ENCODE peak calls at places on chromosomes 2 and 18, in nine cellular contexts. One of them, this sample, is unnamed.

GRCh38 chr2:203532957-203533695 is 2.0 kb downstream of the RAPH1 start:
- DNase-seq in HepG2: peak; percentile 51
- DNase-seq in CD8-positive, alpha-beta T cell: no peak
- DNase-seq in A549: peak; percentile 10
- DNase-seq in neural progenitor cell: peak; percentile 52
- DNase-seq in IMR-90: peak; percentile 36
- DNase-seq in Peyer's patch: no peak
- DNase-seq in upper lobe of right lung: no peak
- DNase-seq in CD8-positive, alpha-beta memory T cell: no peak
- DNase-seq in this sample: no peak

GRCh38 chr18:35050004-35050623 is 8.9 kb downstream of the MAPRE2 start:
- DNase-seq in upper lobe of right lung: no peak
- DNase-seq in neural progenitor cell: no peak
- DNase-seq in Peyer's patch: no peak
- DNase-seq in CD8-positive, alpha-beta T cell: no peak
- DNase-seq in A549: no peak
- DNase-seq in HepG2: no peak
- DNase-seq in IMR-90: no peak
- DNase-seq in CD8-positive, alpha-beta memory T cell: peak; percentile 17
- DNase-seq in this sample: no peak

GRCh38 chr18:40413160-40413559 is 1541.9 kb upstream of the PIK3C3 start:
- DNase-seq in HepG2: peak; percentile 2
- DNase-seq in Peyer's patch: no peak
- DNase-seq in CD8-positive, alpha-beta T cell: no peak
- DNase-seq in neural progenitor cell: peak; percentile 76
- DNase-seq in upper lobe of right lung: no peak
- DNase-seq in IMR-90: peak; percentile 45
- DNase-seq in A549: peak; percentile 0
- DNase-seq in CD8-positive, alpha-beta memory T cell: no peak
- DNase-seq in this sample: no peak

GRCh38 chr2:129742415-129742814 is 237.1 kb upstream of the RAB6C start:
- DNase-seq in HepG2: no peak
- DNase-seq in CD8-positive, alpha-beta memory T cell: no peak
- DNase-seq in IMR-90: no peak
- DNase-seq in A549: no peak
- DNase-seq in CD8-positive, alpha-beta T cell: no peak
- DNase-seq in upper lobe of right lung: no peak
- DNase-seq in Peyer's patch: no peak
- DNase-seq in neural progenitor cell: no peak
- DNase-seq in this sample: no peak

GRCh38 chr2:238765590-238765989 is 82.3 kb upstream of the TWIST2 start:
- DNase-seq in IMR-90: no peak
- DNase-seq in HepG2: no peak
- DNase-seq in neural progenitor cell: no peak
- DNase-seq in Peyer's patch: no peak
- DNase-seq in CD8-positive, alpha-beta memory T cell: no peak
- DNase-seq in A549: no peak
- DNase-seq in CD8-positive, alpha-beta T cell: no peak
- DNase-seq in upper lobe of right lung: no peak
- DNase-seq in this sample: no peak

GRCh38 chr2:126877861-126878565 is 20.7 kb upstream of the TEX51 start:
- DNase-seq in Peyer's patch: no peak
- DNase-seq in HepG2: no peak
- DNase-seq in neural progenitor cell: no peak
- DNase-seq in CD8-positive, alpha-beta memory T cell: no peak
- DNase-seq in CD8-positive, alpha-beta T cell: no peak
- DNase-seq in IMR-90: no peak
- DNase-seq in upper lobe of right lung: no peak
- DNase-seq in A549: no peak
- DNase-seq in this sample: no peak

GRCh38 chr2:40113272-40113671 is 334.2 kb upstream of the THUMPD2 start:
- DNase-seq in upper lobe of right lung: no peak
- DNase-seq in CD8-positive, alpha-beta memory T cell: no peak
- DNase-seq in A549: no peak
- DNase-seq in neural progenitor cell: no peak
- DNase-seq in Peyer's patch: no peak
- DNase-seq in CD8-positive, alpha-beta T cell: no peak
- DNase-seq in HepG2: no peak
- DNase-seq in IMR-90: peak; percentile 32
- DNase-seq in this sample: no peak

GRCh38 chr18:53556450-53556849 is 668.0 kb downstream of the MBD2 start:
- DNase-seq in IMR-90: no peak
- DNase-seq in A549: no peak
- DNase-seq in CD8-positive, alpha-beta memory T cell: no peak
- DNase-seq in HepG2: no peak
- DNase-seq in upper lobe of right lung: no peak
- DNase-seq in neural progenitor cell: no peak
- DNase-seq in CD8-positive, alpha-beta T cell: no peak
- DNase-seq in Peyer's patch: no peak
- DNase-seq in this sample: no peak

GRCh38 chr2:238146884-238147544 is 8.5 kb downstream of the KLHL30 start:
- DNase-seq in A549: no peak
- DNase-seq in CD8-positive, alpha-beta memory T cell: no peak
- DNase-seq in HepG2: no peak
- DNase-seq in CD8-positive, alpha-beta T cell: no peak
- DNase-seq in IMR-90: no peak
- DNase-seq in upper lobe of right lung: no peak
- DNase-seq in neural progenitor cell: no peak
- DNase-seq in Peyer's patch: no peak
- DNase-seq in this sample: no peak

GRCh38 chr18:11387880-11388279 is 221.5 kb upstream of the SLC35G4 start:
- DNase-seq in HepG2: peak; percentile 76
- DNase-seq in IMR-90: peak; percentile 47
- DNase-seq in neural progenitor cell: peak; percentile 46
- DNase-seq in Peyer's patch: peak; percentile 22
- DNase-seq in CD8-positive, alpha-beta memory T cell: no peak
- DNase-seq in upper lobe of right lung: no peak
- DNase-seq in CD8-positive, alpha-beta T cell: no peak
- DNase-seq in A549: peak; percentile 73
- DNase-seq in this sample: peak; percentile 78

GRCh38 chr2:113890253-113891235 is 655 bp downstream of the ACTR3 start:
- DNase-seq in CD8-positive, alpha-beta T cell: peak; percentile 64
- DNase-seq in Peyer's patch: peak; percentile 81
- DNase-seq in IMR-90: peak; percentile 80
- DNase-seq in CD8-positive, alpha-beta memory T cell: peak; percentile 77
- DNase-seq in HepG2: peak; percentile 73
- DNase-seq in upper lobe of right lung: peak; percentile 79
- DNase-seq in A549: peak; percentile 69
- DNase-seq in neural progenitor cell: peak; percentile 80
- DNase-seq in this sample: peak; percentile 77

GRCh38 chr2:113889471-113890252 is at the start of gene ACTR3:
- DNase-seq in CD8-positive, alpha-beta memory T cell: peak; percentile 99
- DNase-seq in neural progenitor cell: peak; percentile 99
- DNase-seq in HepG2: peak; percentile 98
- DNase-seq in Peyer's patch: peak; percentile 95
- DNase-seq in A549: peak; percentile 98
- DNase-seq in upper lobe of right lung: peak; percentile 99
- DNase-seq in IMR-90: peak; percentile 98
- DNase-seq in CD8-positive, alpha-beta T cell: peak; percentile 97
- DNase-seq in this sample: peak; percentile 99

GRCh38 chr2:113894156-113894743 is 4.4 kb downstream of the ACTR3 start:
- DNase-seq in HepG2: peak; percentile 81
- DNase-seq in upper lobe of right lung: no peak
- DNase-seq in Peyer's patch: no peak
- DNase-seq in CD8-positive, alpha-beta T cell: no peak
- DNase-seq in neural progenitor cell: no peak
- DNase-seq in IMR-90: peak; percentile 93
- DNase-seq in CD8-positive, alpha-beta memory T cell: no peak
- DNase-seq in A549: peak; percentile 78
- DNase-seq in this sample: no peak

GRCh38 chr2:113891265-113891959 is 1.5 kb downstream of the ACTR3 start:
- DNase-seq in IMR-90: no peak
- DNase-seq in upper lobe of right lung: no peak
- DNase-seq in neural progenitor cell: no peak
- DNase-seq in CD8-positive, alpha-beta T cell: no peak
- DNase-seq in HepG2: no peak
- DNase-seq in CD8-positive, alpha-beta memory T cell: no peak
- DNase-seq in Peyer's patch: no peak
- DNase-seq in A549: no peak
- DNase-seq in this sample: no peak

DNA sequence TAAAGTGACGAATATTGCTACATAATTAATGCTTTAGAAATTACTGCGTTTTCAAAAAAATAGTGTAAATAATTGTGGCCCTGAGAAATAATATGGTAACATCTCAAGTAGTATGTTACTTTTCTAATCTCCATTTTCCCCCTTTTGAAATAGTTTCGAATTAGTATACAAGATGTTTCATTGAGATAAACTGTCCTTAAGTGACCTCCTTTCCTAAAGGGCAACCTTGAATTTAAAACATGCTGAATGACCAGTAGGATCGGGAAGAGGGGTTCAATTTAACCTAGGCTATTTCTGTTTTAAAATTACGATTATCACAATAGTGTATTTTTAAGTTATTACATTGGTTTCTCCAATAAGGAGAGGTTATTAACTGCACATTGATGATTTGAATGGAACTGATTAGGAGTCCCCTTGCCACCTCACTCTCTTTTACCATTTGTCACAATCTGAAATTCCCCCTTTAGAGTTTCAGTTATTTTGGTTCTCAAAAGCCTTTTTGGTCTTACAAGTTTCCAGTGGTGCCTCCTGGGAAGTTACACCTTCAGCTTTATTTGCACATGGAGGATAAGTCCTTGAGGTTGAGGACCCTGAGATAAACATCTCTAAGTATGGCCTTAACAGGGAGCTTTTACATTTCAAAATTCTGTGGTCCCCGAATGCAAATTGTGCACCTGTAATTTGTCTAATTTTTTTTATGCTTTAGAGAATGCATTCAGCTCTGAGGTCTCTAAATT is 2.3 kb downstream of the ACTR3 start:
- DNase-seq in A549: no peak
- DNase-seq in neural progenitor cell: no peak
- DNase-seq in CD8-positive, alpha-beta memory T cell: no peak
- DNase-seq in HepG2: no peak
- DNase-seq in IMR-90: no peak
- DNase-seq in Peyer's patch: no peak
- DNase-seq in upper lobe of right lung: no peak
- DNase-seq in CD8-positive, alpha-beta T cell: no peak
- DNase-seq in this sample: no peak
- H3K4me1 ChIP-seq in A549: peaks cover 65% of the 10 kb centered on the region
- H3K4me1 ChIP-seq in neural progenitor cell: peaks cover 19% of the 10 kb centered on the region
- H3K4me1 ChIP-seq in CD8-positive, alpha-beta memory T cell: peaks cover 77% of the 10 kb centered on the region
- H3K4me1 ChIP-seq in HepG2: peaks cover 75% of the 10 kb centered on the region
- H3K4me1 ChIP-seq in IMR-90: peaks cover 12% of the 10 kb centered on the region
- H3K4me1 ChIP-seq in Peyer's patch: peaks cover 69% of the 10 kb centered on the region
- H3K4me1 ChIP-seq in upper lobe of right lung: peaks cover 59% of the 10 kb centered on the region
- H3K4me1 ChIP-seq in CD8-positive, alpha-beta T cell: peaks cover 74% of the 10 kb centered on the region
- H3K4me1 ChIP-seq in this sample: peaks cover 12% of the 10 kb centered on the region

GRCh38 chr2:101734511-101735165 is 37.1 kb downstream of the MAP4K4 start:
- DNase-seq in A549: no peak
- DNase-seq in IMR-90: no peak
- DNase-seq in upper lobe of right lung: no peak
- DNase-seq in CD8-positive, alpha-beta T cell: no peak
- DNase-seq in HepG2: no peak
- DNase-seq in CD8-positive, alpha-beta memory T cell: no peak
- DNase-seq in Peyer's patch: no peak
- DNase-seq in neural progenitor cell: peak; percentile 16
- DNase-seq in this sample: no peak

GRCh38 chr2:101733257-101733993 is 35.9 kb downstream of the MAP4K4 start:
- DNase-seq in HepG2: peak; percentile 94
- DNase-seq in Peyer's patch: no peak
- DNase-seq in IMR-90: no peak
- DNase-seq in neural progenitor cell: no peak
- DNase-seq in A549: no peak
- DNase-seq in CD8-positive, alpha-beta T cell: no peak
- DNase-seq in CD8-positive, alpha-beta memory T cell: no peak
- DNase-seq in upper lobe of right lung: no peak
- DNase-seq in this sample: no peak

GRCh38 chr2:101736233-101736632 is 38.7 kb downstream of the MAP4K4 start:
- DNase-seq in Peyer's patch: no peak
- DNase-seq in CD8-positive, alpha-beta T cell: no peak
- DNase-seq in HepG2: no peak
- DNase-seq in neural progenitor cell: no peak
- DNase-seq in upper lobe of right lung: no peak
- DNase-seq in IMR-90: no peak
- DNase-seq in CD8-positive, alpha-beta memory T cell: no peak
- DNase-seq in A549: no peak
- DNase-seq in this sample: no peak

GRCh38 chr2:101736861-101737291 is 39.4 kb downstream of the MAP4K4 start:
- DNase-seq in neural progenitor cell: no peak
- DNase-seq in A549: no peak
- DNase-seq in CD8-positive, alpha-beta T cell: no peak
- DNase-seq in CD8-positive, alpha-beta memory T cell: no peak
- DNase-seq in Peyer's patch: no peak
- DNase-seq in upper lobe of right lung: no peak
- DNase-seq in IMR-90: peak; percentile 80
- DNase-seq in HepG2: no peak
- DNase-seq in this sample: no peak

GRCh38 chr2:101735166-101735533 is 37.6 kb downstream of the MAP4K4 start:
- DNase-seq in Peyer's patch: no peak
- DNase-seq in upper lobe of right lung: no peak
- DNase-seq in HepG2: no peak
- DNase-seq in A549: no peak
- DNase-seq in neural progenitor cell: no peak
- DNase-seq in CD8-positive, alpha-beta T cell: no peak
- DNase-seq in IMR-90: no peak
- DNase-seq in CD8-positive, alpha-beta memory T cell: no peak
- DNase-seq in this sample: no peak
- H3K27ac ChIP-seq in Peyer's patch: no peak overlapping the region
- H3K27ac ChIP-seq in upper lobe of right lung: no peak overlapping the region
- H3K27ac ChIP-seq in HepG2: peak overlapping the region; percentile 40
- H3K27ac ChIP-seq in A549: peak overlapping the region; percentile 57
- H3K27ac ChIP-seq in neural progenitor cell: no peak overlapping the region
- H3K27ac ChIP-seq in CD8-positive, alpha-beta T cell: no peak overlapping the region
- H3K27ac ChIP-seq in IMR-90: no peak overlapping the region
- H3K27ac ChIP-seq in CD8-positive, alpha-beta memory T cell: no peak overlapping the region
- H3K27ac ChIP-seq in this sample: no peak overlapping the region

DNA sequence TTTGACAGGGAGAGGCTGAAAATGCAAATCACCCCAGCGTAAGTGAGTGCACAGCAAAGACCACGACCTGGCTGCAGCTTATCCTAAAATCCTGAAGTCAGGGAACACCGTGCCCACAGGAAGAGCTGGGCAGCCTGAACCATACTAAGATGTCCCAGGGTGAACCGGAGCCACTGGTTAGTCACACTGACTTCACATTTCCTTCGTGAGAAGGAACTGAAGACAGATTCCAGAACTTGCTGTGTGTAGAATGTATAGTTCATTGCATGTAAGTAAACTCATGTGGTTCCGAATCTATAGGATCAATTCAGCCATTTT is 84.6 kb upstream of the NDUFV2 start:
- DNase-seq in HepG2: no peak
- DNase-seq in A549: no peak
- DNase-seq in Peyer's patch: no peak
- DNase-seq in CD8-positive, alpha-beta memory T cell: no peak
- DNase-seq in IMR-90: peak; percentile 81
- DNase-seq in neural progenitor cell: no peak
- DNase-seq in CD8-positive, alpha-beta T cell: no peak
- DNase-seq in upper lobe of right lung: no peak
- DNase-seq in this sample: no peak
- H3K4me3 ChIP-seq in HepG2: peak overlapping the region; percentile 63
- H3K4me3 ChIP-seq in A549: no peak overlapping the region
- H3K4me3 ChIP-seq in Peyer's patch: no peak overlapping the region
- H3K4me3 ChIP-seq in CD8-positive, alpha-beta memory T cell: no peak overlapping the region
- H3K4me3 ChIP-seq in IMR-90: no peak overlapping the region
- H3K4me3 ChIP-seq in neural progenitor cell: no peak overlapping the region
- H3K4me3 ChIP-seq in CD8-positive, alpha-beta T cell: no peak overlapping the region
- H3K4me3 ChIP-seq in upper lobe of right lung: no peak overlapping the region
- H3K4me3 ChIP-seq in this sample: no peak overlapping the region

DNA sequence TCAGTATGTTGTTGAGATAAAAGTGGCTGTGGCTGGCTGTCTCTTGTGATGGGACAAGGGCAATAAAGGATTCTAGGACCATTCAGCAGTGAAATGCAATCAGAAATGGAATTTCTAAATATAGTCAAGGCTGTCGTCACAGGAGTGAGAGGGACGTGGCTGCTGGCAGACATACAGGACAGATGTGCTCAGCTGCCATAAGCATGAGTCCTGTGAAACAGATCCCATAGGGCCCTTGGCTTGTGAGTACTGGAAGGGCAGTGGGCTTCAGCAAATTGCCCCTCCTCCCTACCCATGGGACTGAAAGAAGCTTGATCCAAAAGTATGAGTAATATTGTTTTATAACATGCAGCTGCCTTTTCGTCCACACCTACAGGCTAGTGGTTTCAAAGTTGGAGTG is 4.2 kb upstream of the CNNM3 start:
- DNase-seq in HepG2: no peak
- DNase-seq in neural progenitor cell: no peak
- DNase-seq in CD8-positive, alpha-beta memory T cell: no peak
- DNase-seq in Peyer's patch: no peak
- DNase-seq in upper lobe of right lung: no peak
- DNase-seq in IMR-90: peak; percentile 77
- DNase-seq in CD8-positive, alpha-beta T cell: no peak
- DNase-seq in A549: no peak
- DNase-seq in this sample: no peak
- H3K4me1 ChIP-seq in HepG2: peaks cover 69% of the 10 kb centered on the region
- H3K4me1 ChIP-seq in neural progenitor cell: peaks cover 4% of the 10 kb centered on the region
- H3K4me1 ChIP-seq in CD8-positive, alpha-beta memory T cell: peaks cover 19% of the 10 kb centered on the region
- H3K4me1 ChIP-seq in Peyer's patch: peaks cover 47% of the 10 kb centered on the region
- H3K4me1 ChIP-seq in upper lobe of right lung: peaks cover 9% of the 10 kb centered on the region
- H3K4me1 ChIP-seq in IMR-90: peaks cover 7% of the 10 kb centered on the region
- H3K4me1 ChIP-seq in CD8-positive, alpha-beta T cell: peaks cover 12% of the 10 kb centered on the region
- H3K4me1 ChIP-seq in A549: peaks cover 5% of the 10 kb centered on the region
- H3K4me1 ChIP-seq in this sample: no peaks in the 10 kb centered on the region